ENCODE peak calls at places on chromosomes 2 and 18, in six cellular contexts. B, K, W, F, Y and Q are unnamed samples. For H3K4me1, the result is how much of the 10 kb centered on the place peaks cover.

GRCh38 chr2:61368687-61369665 is 101.9 kb downstream of the USP34 start:
- ATAC-seq in F (no peak), Y (no peak), B (no peak), W (no peak), K (no peak), Q (no peak)

GRCh38 chr18:64275593-64276309 is 126.9 kb upstream of the LINC00305 start:
- ATAC-seq in B (peak), W (no peak), F (no peak), K (peak), Y (no peak), Q (no peak)

GRCh38 chr2:58449286-58450010 is 208.3 kb upstream of the FANCL start:
- ATAC-seq in W (no peak), Y (no peak), F (no peak), K (no peak), B (peak), Q (no peak)

GRCh38 chr2:122148128-122148792 is 392.8 kb downstream of the TSN start:
- ATAC-seq in Y (no peak), F (no peak), W (no peak), K (no peak), B (no peak), Q (no peak)

GRCh38 chr2:29638641-29639040 is 282.7 kb downstream of the ALK start:
- ATAC-seq in B (no peak), K (no peak), Y (no peak), W (no peak), F (no peak), Q (no peak)

GRCh38 chr2:86123328-86123727 is 17.3 kb downstream of the PTCD3 start:
- ATAC-seq in Y (no peak), F (no peak), W (no peak), B (peak), K (no peak), Q (no peak)

GRCh38 chr2:25315316-25315680 is 26.4 kb downstream of the DNMT3A start:
- ATAC-seq in F (no peak), B (peak), Y (peak), W (peak), K (peak), Q (peak)

GRCh38 chr2:220315098-220315785 is 687.8 kb downstream of the SLC4A3 start:
- ATAC-seq in Y (no peak), B (no peak), W (no peak), K (no peak), F (no peak), Q (no peak)

GRCh38 chr2:183409662-183410061 is 285.4 kb downstream of the NUP35 start:
- ATAC-seq in Y (no peak), K (no peak), W (no peak), B (no peak), F (no peak), Q (no peak)

GRCh38 chr2:43098065-43098464 is 128.3 kb downstream of the ZFP36L2 start:
- ATAC-seq in W (no peak), F (no peak), K (no peak), B (no peak), Y (no peak), Q (no peak)

GRCh38 chr18:8367217-8367988 is 241.8 kb upstream of the RAB12 start:
- ATAC-seq in W (peak), F (peak), B (peak), Y (peak), K (peak), Q (no peak)

GRCh38 chr2:20333738-20334137 is 16.9 kb downstream of the PUM2 start:
- ATAC-seq in W (no peak), F (no peak), Y (no peak), B (no peak), K (no peak), Q (no peak)

GRCh38 chr2:27273123-27273522 is 2.1 kb upstream of the DNAJC5G start:
- ATAC-seq in W (no peak), K (peak), Y (no peak), B (no peak), F (no peak), Q (no peak)

GRCh38 chr2:222899413-222900181 is 38.8 kb downstream of the ACSL3 start:
- ATAC-seq in B (no peak), F (no peak), W (no peak), K (peak), Y (peak), Q (no peak)

GRCh38 chr2:221198309-221198708 is 373.8 kb downstream of the EPHA4 start:
- ATAC-seq in B (no peak), Y (no peak), K (no peak), W (no peak), F (no peak), Q (no peak)

GRCh38 chr2:88856409-88857135 is 165.1 kb downstream of the RPIA start:
- ATAC-seq in F (no peak), W (no peak), B (no peak), Y (no peak), K (no peak), Q (no peak)
- H3K4me1 ChIP-seq in F (under half), W (under half), B (under half), Y (under half), K (under half), Q (under half)

GRCh38 chr2:181309161-181309560 is 148.0 kb upstream of the ITGA4 start:
- ATAC-seq in K (no peak), W (no peak), B (no peak), F (no peak), Y (no peak), Q (no peak)

GRCh38 chr2:181308731-181309130 is 148.5 kb upstream of the ITGA4 start:
- ATAC-seq in Y (no peak), B (no peak), F (no peak), K (no peak), W (no peak), Q (no peak)

GRCh38 chr2:181305151-181306123 is 151.7 kb upstream of the ITGA4 start:
- ATAC-seq in F (peak), Y (no peak), W (peak), B (peak), K (no peak), Q (no peak)

GRCh38 chr2:181306785-181307184 is 150.4 kb upstream of the ITGA4 start:
- ATAC-seq in W (no peak), Y (no peak), K (no peak), F (no peak), B (no peak), Q (no peak)

GRCh38 chr2:181307203-181307991 is 149.8 kb upstream of the ITGA4 start:
- ATAC-seq in W (no peak), Y (no peak), F (no peak), B (no peak), K (no peak), Q (no peak)
- H3K4me1 ChIP-seq in W (under half), Y (under half), F (under half), B (under half), K (under half), Q (under half)

GRCh38 chr2:9975328-9975727 is 23.8 kb downstream of the GRHL1 start:
- ATAC-seq in B (peak), Y (peak), K (no peak), F (peak), W (no peak), Q (no peak)

GRCh38 chr2:9973691-9974090 is 22.2 kb downstream of the GRHL1 start:
- ATAC-seq in B (no peak), W (no peak), F (no peak), Y (no peak), K (no peak), Q (no peak)

GRCh38 chr2:9972621-9973445 is 21.3 kb downstream of the GRHL1 start:
- ATAC-seq in F (peak), Y (peak), W (no peak), B (no peak), K (peak), Q (peak)

GRCh38 chr2:9975805-9976447 is 24.4 kb downstream of the GRHL1 start:
- ATAC-seq in Y (peak), B (no peak), F (peak), K (peak), W (peak), Q (peak)

DNA sequence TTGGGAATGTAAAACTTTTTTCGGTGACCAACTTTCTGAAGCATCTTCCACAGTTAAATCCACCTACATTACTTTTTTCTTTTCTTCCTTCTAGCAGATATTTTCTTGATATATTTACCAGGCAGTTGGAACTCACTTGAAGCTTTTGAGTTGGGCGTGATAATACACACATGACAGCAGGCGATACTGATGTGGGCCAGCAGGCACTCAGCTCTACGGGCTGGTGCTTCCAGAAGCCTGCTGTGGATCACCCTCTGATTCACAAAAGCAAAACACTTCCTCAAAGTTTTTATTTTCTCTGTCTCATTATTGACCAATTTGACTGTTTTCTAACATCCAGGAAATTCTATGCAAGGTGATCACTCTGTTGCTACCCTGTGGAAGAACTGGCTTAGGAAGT is 22.9 kb downstream of the GRHL1 start:
- ATAC-seq in B (peak), K (no peak), W (no peak), Y (no peak), F (no peak), Q (peak)
- H3K4me1 ChIP-seq in B (under half), K (under half), W (under half), Y (under half), F (under half), Q (under half)

GRCh38 chr18:3015203-3015590 is 2.3 kb upstream of the LPIN2 start:
- ATAC-seq in F (peak), Y (peak), W (no peak), B (peak), K (peak), Q (no peak)

GRCh38 chr18:3015851-3016250 is 2.9 kb upstream of the LPIN2 start:
- ATAC-seq in B (no peak), W (no peak), K (no peak), Y (no peak), F (no peak), Q (no peak)

GRCh38 chr18:3016584-3017292 is 3.8 kb upstream of the LPIN2 start:
- ATAC-seq in F (no peak), K (no peak), B (no peak), W (no peak), Y (no peak), Q (no peak)

GRCh38 chr18:3012920-3013810 is at the start of gene LPIN2:
- ATAC-seq in Y (peak), W (peak), B (peak), F (peak), K (peak), Q (peak)

DNA sequence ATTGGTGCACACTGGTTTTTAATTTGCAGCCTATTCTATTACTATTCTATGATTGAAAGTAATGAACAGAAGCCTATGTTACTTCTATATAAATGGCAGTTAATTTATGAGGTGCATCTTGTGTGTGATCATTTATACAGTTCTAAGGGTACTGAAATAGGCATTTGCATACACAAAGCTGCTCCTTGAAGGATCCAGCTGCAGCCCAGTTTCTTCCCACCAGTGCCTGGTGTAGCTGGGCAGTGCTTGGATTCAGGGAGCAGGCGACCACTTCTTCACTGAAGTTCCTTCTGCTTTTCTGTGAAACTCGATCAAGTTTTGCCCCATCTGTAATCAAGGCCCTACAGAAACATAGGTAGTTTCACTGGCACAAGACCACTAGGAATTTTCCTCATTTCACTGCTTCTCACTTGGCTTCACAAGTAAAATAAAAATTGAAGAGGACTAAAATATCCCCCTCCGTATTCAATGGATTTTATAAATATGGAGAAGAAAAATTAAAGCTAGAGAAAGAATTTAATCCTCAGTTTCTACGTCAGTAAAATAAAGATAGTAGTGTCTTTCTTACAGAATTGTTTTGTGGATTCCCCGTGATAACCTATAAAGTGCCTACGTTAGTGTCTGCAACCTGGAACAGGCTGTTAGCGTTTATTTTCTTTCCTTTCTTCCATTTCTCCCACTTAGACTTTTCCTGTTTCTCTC is 1.7 kb upstream of the LPIN2 start:
- ATAC-seq in K (peak), B (no peak), F (no peak), W (no peak), Y (peak), Q (no peak)
- H3K4me1 ChIP-seq in K (under half), B (half or more), F (under half), W (under half), Y (under half), Q (half or more)

GRCh38 chr2:16624419-16624745 is 41.3 kb downstream of the CYRIA start:
- ATAC-seq in K (no peak), Y (no peak), F (no peak), B (no peak), W (no peak), Q (no peak)

GRCh38 chr2:16625759-16626158 is 39.9 kb downstream of the CYRIA start:
- ATAC-seq in F (no peak), K (no peak), Y (no peak), B (no peak), W (no peak), Q (no peak)

GRCh38 chr2:16623564-16624418 is 41.8 kb downstream of the CYRIA start:
- ATAC-seq in K (no peak), F (no peak), B (no peak), Y (no peak), W (no peak), Q (no peak)

GRCh38 chr2:16626497-16626896 is 39.1 kb downstream of the CYRIA start:
- ATAC-seq in F (peak), B (peak), Y (no peak), W (peak), K (peak), Q (peak)

DNA sequence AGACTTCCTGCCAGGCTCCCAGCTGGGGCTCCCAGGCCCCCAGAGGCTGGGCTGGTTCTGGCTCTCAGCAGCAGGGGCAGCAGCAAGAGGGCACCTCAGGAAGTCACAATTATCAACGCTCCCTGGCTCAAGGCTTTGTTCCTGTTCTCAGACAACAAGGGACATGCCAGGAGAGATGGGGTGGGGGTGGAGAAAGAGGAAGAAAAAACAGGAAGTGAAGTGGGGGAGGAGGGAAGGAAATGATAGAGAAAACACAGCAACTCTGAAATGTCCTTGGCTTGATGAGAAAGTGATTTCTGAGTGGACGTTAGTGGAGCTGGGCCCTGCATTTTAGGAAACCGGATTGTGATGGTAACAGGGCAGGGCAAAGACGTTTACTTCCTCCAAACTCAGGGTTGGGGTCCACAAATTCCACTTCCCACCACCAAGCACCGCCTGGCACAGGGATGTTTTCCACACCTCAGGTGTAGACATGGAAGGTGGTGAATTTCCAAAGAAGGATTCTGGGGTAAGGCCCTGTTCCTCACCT is 40.4 kb downstream of the CYRIA start:
- ATAC-seq in B (peak), K (peak), Y (no peak), W (peak), F (peak), Q (no peak)
- H3K4me1 ChIP-seq in B (half or more), K (under half), Y (under half), W (under half), F (under half), Q (under half)

GRCh38 chr18:59512025-59512710 is 153.1 kb upstream of the LMAN1 start:
- ATAC-seq in B (no peak), Y (no peak), W (no peak), K (no peak), F (no peak), Q (no peak)
- H3K4me1 ChIP-seq in B (under half), Y (under half), W (under half), K (under half), F (under half), Q (under half)

DNA sequence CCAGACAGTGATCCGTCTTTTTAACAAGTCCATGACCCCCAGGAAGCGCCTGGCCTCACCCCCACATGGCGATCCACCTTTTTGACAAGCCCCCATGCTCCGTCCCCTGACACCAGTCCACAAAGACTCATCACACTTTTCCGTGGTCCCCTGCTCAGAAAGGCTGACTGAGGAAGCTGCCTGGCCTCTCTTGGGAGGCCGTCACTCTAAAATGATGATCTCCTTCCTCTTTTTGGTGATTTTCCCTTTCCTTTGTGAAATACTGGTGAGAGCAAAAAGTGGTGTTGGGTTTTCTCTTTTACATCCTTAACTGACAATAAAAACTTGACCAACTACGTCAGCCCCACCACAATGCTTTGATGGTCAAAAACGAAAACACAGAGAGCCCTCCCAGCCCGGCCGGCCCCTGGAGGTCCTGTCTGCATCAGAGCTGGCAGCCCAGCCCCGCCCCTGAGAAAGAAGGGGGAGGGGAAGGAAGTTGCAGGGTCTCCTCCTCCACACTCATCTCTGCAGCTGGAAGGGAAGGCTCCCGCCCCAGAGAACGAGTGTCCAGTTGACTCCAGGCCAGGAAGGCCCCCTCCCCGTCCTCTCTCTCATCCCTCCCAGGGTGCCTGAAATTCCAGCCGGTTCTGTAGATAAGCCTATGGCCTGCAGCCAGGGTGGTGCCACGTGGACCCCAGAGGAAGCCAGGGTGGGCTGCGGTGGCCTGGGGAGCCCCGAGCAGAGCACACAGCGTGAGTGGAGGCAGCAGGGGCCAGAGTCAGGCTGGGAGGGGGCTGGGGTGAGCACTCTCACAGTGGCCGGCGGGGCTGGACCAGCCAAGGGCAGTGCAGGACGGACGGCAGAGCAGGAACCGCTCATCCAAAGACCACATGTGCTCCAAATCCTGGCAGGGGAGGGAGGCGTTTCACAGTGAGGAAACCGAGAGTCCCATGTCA is 19.9 kb downstream of the BIN1 start:
- ATAC-seq in F (no peak), K (peak), B (peak), W (peak), Y (no peak), Q (peak)
- H3K4me1 ChIP-seq in F (under half), K (under half), B (half or more), W (under half), Y (under half), Q (under half)

GRCh38 chr18:2968559-2968958 is 44.4 kb downstream of the LPIN2 start:
- ATAC-seq in F (peak), Y (no peak), K (peak), B (peak), W (no peak), Q (peak)
- H3K4me1 ChIP-seq in F (under half), Y (under half), K (under half), B (half or more), W (under half), Q (under half)

GRCh38 chr18:78501251-78501650 is 478.4 kb upstream of the SALL3 start:
- ATAC-seq in B (no peak), K (no peak), F (no peak), W (no peak), Y (no peak), Q (no peak)

GRCh38 chr18:78503129-78503528 is 476.5 kb upstream of the SALL3 start:
- ATAC-seq in K (no peak), Y (no peak), W (no peak), F (no peak), B (no peak), Q (no peak)

GRCh38 chr18:78497641-78498040 is 482.0 kb upstream of the SALL3 start:
- ATAC-seq in W (no peak), F (no peak), K (peak), B (no peak), Y (no peak), Q (no peak)

GRCh38 chr18:78496095-78496494 is 483.5 kb upstream of the SALL3 start:
- ATAC-seq in Y (no peak), K (peak), F (peak), W (no peak), B (peak), Q (peak)

DNA sequence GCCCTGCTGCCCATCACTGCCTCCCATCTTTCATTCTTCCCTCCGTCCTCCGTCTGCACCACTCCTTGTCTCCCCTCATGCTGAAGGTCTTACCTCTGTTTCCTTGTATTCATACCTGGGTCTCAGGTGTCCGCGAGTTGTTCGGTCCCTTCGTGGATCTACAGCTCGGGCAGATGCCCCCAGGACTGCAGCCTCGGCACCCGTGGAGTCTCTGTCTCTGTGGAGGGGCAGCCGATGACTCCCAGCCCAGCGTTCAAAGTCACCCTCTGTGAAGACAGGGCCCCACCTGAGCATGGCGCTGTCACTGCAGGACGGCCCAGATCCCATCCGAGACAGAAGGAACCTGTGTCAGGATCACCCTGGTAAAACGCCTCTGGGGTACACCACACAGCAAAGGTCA is 480.0 kb upstream of the SALL3 start:
- ATAC-seq in Y (no peak), W (no peak), F (no peak), K (no peak), B (no peak), Q (no peak)
- H3K4me1 ChIP-seq in Y (under half), W (under half), F (under half), K (under half), B (under half), Q (under half)

DNA sequence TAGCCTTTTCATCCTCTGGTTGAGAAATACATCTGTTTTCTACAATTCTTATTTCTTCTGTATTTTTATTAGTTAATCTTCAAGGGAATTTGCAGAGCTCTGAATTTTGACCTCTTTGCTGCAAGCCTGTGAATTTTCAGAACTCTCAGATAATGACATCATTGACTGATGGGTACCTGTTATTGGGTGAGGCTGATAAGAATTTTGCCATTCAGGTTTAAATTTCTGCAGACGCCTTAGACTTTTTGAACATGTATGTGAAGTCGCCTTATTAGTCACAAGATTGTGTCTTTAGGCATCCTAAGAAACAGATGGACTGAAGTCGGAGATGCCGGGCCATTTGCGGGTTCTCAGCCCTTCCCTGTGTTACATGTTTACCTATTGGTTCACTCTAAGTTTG is 82.4 kb downstream of the SPTBN1 start:
- ATAC-seq in F (no peak), Y (no peak), B (no peak), K (no peak), W (no peak), Q (no peak)
- H3K4me1 ChIP-seq in F (under half), Y (half or more), B (under half), K (under half), W (under half), Q (under half)